ENCODE peak calls at places on chromosomes 5 and 9, in five cellular contexts. H, L, S, C and Q are unnamed samples.

GRCh38 chr9:134932656-134933055 is 14.9 kb upstream of the FCN1 start:
- DNase-seq in H (no peak), L (no peak), S (no peak), C (no peak), Q (no peak)

GRCh38 chr5:66511491-66511890 is 84.7 kb upstream of the MAST4 start:
- DNase-seq in H (no peak), L (no peak), S (no peak), C (no peak), Q (no peak)

GRCh38 chr5:141514330-141515111 is 25.6 kb downstream of the PCDHGC5 start:
- DNase-seq in H (no peak), L (no peak), S (no peak), C (no peak), Q (peak)

GRCh38 chr5:138351056-138351455 is 1.4 kb upstream of the KDM3B start:
- DNase-seq in H (no peak), L (no peak), S (no peak), C (no peak), Q (peak)

GRCh38 chr5:80117446-80117845 is 82.3 kb downstream of the THBS4 start:
- DNase-seq in H (no peak), L (no peak), S (no peak), C (no peak), Q (no peak)

GRCh38 chr9:22098636-22099332 is 89.7 kb upstream of the CDKN2B start:
- DNase-seq in H (no peak), L (no peak), S (no peak), C (no peak), Q (no peak)

GRCh38 chr5:133430095-133430494 is 182.2 kb downstream of the FSTL4 start:
- DNase-seq in H (no peak), L (no peak), S (no peak), C (no peak), Q (no peak)

GRCh38 chr9:72211047-72211446 is 61.8 kb downstream of the GDA start:
- DNase-seq in H (no peak), L (no peak), S (no peak), C (no peak), Q (no peak)

GRCh38 chr9:100099722-100100042 is 639 bp downstream of the INVS start:
- DNase-seq in H (no peak), L (peak), S (peak), C (no peak), Q (no peak)

GRCh38 chr5:14357861-14358260 is 214.7 kb downstream of the TRIO start:
- DNase-seq in H (no peak), L (no peak), S (no peak), C (no peak), Q (no peak)

GRCh38 chr5:168159425-168159824 is 132.0 kb upstream of the WWC1 start:
- DNase-seq in H (no peak), L (no peak), S (no peak), C (no peak), Q (no peak)

GRCh38 chr5:6829150-6829784 is 116.0 kb downstream of the TENT4A start:
- DNase-seq in H (no peak), L (no peak), S (no peak), C (no peak), Q (no peak)

GRCh38 chr9:121326130-121326838 is 43.8 kb downstream of the STOM start:
- DNase-seq in H (no peak), L (no peak), S (no peak), C (no peak), Q (peak)

GRCh38 chr9:135147473-135147805 is 60.0 kb downstream of the OLFM1 start:
- DNase-seq in H (no peak), L (no peak), S (no peak), C (no peak), Q (no peak)

GRCh38 chr9:38227061-38227540 is 158.1 kb upstream of the SHB start:
- DNase-seq in H (peak), L (peak), S (peak), C (peak), Q (peak)

GRCh38 chr9:71647094-71647591 is 121.2 kb downstream of the CEMIP2 start:
- DNase-seq in H (no peak), L (no peak), S (no peak), C (peak), Q (peak)

GRCh38 chr5:15834596-15835245 is 334.7 kb downstream of the FBXL7 start:
- DNase-seq in H (no peak), L (no peak), S (no peak), C (no peak), Q (peak)

GRCh38 chr5:57394421-57395210 is 88.0 kb downstream of the ACTBL2 start:
- DNase-seq in H (no peak), L (no peak), S (no peak), C (no peak), Q (no peak)

GRCh38 chr9:99693888-99694287 is 127.8 kb upstream of the NR4A3 start:
- DNase-seq in H (no peak), L (no peak), S (no peak), C (no peak), Q (no peak)

GRCh38 chr5:140324041-140324833 is 21.3 kb upstream of the PFDN1 start:
- DNase-seq in H (no peak), L (no peak), S (peak), C (no peak), Q (peak)

GRCh38 chr5:55254802-55255201 is 21.4 kb upstream of the CCNO start:
- DNase-seq in H (no peak), L (no peak), S (no peak), C (no peak), Q (no peak)

GRCh38 chr9:121369595-121370265 is at the start of gene STOM:
- DNase-seq in H (peak), L (no peak), S (peak), C (no peak), Q (peak)

GRCh38 chr9:35397923-35398322 is 92.0 kb upstream of the RUSC2 start:
- DNase-seq in H (no peak), L (no peak), S (no peak), C (no peak), Q (no peak)

GRCh38 chr9:123544007-123544827 is 188.2 kb downstream of the CRB2 start:
- DNase-seq in H (peak), L (peak), S (peak), C (peak), Q (peak)

GRCh38 chr9:38205279-38205678 is 136.3 kb upstream of the SHB start:
- DNase-seq in H (no peak), L (no peak), S (no peak), C (no peak), Q (no peak)

GRCh38 chr5:145936401-145937131 is at the start of gene SH3RF2:
- DNase-seq in H (peak), L (peak), S (peak), C (no peak), Q (peak)

GRCh38 chr9:87854563-87854962 is 28.1 kb upstream of the SPATA31E1 start:
- DNase-seq in H (no peak), L (no peak), S (no peak), C (no peak), Q (no peak)

GRCh38 chr5:96733771-96734498 is 71.8 kb downstream of the CAST start:
- DNase-seq in H (no peak), L (no peak), S (no peak), C (no peak), Q (peak)

GRCh38 chr9:2780846-2781245 is 63.0 kb downstream of the PUM3 start:
- DNase-seq in H (no peak), L (no peak), S (no peak), C (no peak), Q (no peak)

GRCh38 chr5:147573171-147573570 is 63.3 kb upstream of the DPYSL3 start:
- DNase-seq in H (no peak), L (no peak), S (no peak), C (no peak), Q (no peak)

GRCh38 chr5:149831492-149831891 is 101.4 kb downstream of the PPARGC1B start:
- DNase-seq in H (peak), L (no peak), S (no peak), C (no peak), Q (peak)

GRCh38 chr5:44385236-44385940 is 3.8 kb downstream of the FGF10 start:
- DNase-seq in H (no peak), L (no peak), S (no peak), C (no peak), Q (no peak)

GRCh38 chr5:39394946-39395345 is 29.8 kb downstream of the DAB2 start:
- DNase-seq in H (no peak), L (no peak), S (no peak), C (no peak), Q (peak)

GRCh38 chr9:83642784-83643183 is 19.8 kb downstream of the IDNK start:
- DNase-seq in H (no peak), L (no peak), S (no peak), C (no peak), Q (no peak)

GRCh38 chr9:124429530-124429867 is 14.3 kb upstream of the PSMB7 start:
- DNase-seq in H (no peak), L (no peak), S (no peak), C (no peak), Q (no peak)

GRCh38 chr9:132514011-132514744 is 68.2 kb upstream of the BARHL1 start:
- DNase-seq in H (no peak), L (no peak), S (no peak), C (no peak), Q (no peak)

GRCh38 chr9:92668746-92669526 is 995 bp downstream of the IPPK start:
- DNase-seq in H (peak), L (peak), S (peak), C (peak), Q (peak)
- TF ChIP-seq BHLHE40 in H (no peak), L (no peak), S (no peak), C (no peak), Q (peak)

GRCh38 chr9:131419029-131419614 is 25.2 kb downstream of the PRRC2B start:
- DNase-seq in H (no peak), L (no peak), S (no peak), C (no peak), Q (peak)

GRCh38 chr9:131421691-131422090 is 27.8 kb downstream of the PRRC2B start:
- DNase-seq in H (no peak), L (no peak), S (no peak), C (no peak), Q (no peak)

GRCh38 chr9:131419716-131420115 is 25.8 kb downstream of the PRRC2B start:
- DNase-seq in H (no peak), L (no peak), S (no peak), C (no peak), Q (no peak)

GRCh38 chr9:131422241-131422792 is 28.4 kb downstream of the PRRC2B start:
- DNase-seq in H (no peak), L (no peak), S (no peak), C (no peak), Q (peak)

DNA sequence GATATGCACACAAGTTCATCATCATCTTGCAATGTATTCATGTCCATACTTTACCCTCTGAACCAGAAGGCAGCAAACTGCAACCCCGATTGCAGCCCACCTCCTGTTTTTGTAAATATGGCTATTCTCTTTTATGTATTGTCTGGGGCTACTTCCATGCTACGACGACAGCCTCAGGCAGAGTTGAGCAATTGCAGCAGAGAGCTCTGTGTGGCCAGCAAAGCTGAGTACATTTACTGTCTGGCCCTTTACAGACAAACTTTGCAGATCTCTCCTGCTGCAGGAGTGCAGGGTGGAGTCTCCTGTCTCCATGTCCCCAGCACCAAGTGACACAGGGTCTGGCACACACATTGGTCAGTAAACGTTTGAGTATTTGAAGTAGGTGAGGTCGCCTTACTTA is 27.0 kb downstream of the PRRC2B start:
- DNase-seq in H (no peak), L (no peak), S (peak), C (no peak), Q (peak)
- TF ChIP-seq BHLHE40 in H (no peak), L (no peak), S (no peak), C (no peak), Q (no peak)

GRCh38 chr9:131276107-131276888 is at the start of gene FAM78A:
- DNase-seq in H (no peak), L (peak), S (no peak), C (no peak), Q (no peak)
- TF ChIP-seq BHLHE40 in H (no peak), L (no peak), S (no peak), C (peak), Q (no peak)

DNA sequence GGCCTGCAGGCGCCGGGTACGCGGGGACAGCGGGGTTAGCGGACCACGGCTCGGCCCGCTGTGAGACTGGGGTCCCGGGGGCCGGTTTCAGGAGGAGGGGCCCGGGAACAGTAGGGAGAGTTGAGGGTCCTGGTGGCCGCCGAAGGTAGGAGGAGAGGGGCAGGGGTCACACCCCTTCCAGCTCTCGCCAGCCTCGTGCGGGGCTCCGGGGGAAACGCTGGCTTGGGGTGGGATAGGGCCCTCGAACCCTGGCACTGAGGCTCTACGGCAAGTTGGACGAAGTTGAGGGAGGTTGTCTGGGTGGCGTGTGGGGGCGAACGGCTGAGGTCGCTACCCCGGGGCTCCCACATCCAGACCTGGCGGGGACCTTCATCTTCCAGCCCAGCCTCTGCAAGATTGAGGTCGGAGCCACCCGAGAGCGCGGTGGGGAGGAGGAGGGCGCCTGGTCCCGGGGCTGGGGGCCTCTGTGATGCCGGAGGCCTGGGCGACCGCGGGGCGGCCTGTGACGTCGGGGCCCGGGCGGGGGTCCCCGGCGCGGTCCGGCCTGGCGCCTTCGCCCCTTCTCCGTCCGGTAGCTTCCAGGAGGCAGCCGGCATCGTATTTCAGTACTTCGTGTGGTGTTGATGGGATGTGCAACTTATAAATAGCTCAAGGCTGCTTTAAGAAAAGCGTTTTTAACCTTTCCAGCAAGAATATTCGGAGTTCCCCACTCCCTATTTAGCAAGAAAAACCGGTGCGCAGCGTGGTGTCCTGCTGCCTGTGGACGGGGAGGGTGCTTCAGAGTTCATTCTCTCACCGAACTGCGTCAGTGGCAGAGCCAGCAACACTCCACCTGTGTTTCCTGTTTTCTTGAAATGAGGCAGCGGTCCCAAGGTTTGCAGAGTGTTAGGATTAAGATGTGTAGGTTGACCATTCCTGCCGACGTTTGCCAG is 910 bp downstream of the HABP4 start:
- DNase-seq in H (peak), L (peak), S (peak), C (no peak), Q (peak)
- TF ChIP-seq BHLHE40 in H (no peak), L (no peak), S (no peak), C (no peak), Q (no peak)

DNA sequence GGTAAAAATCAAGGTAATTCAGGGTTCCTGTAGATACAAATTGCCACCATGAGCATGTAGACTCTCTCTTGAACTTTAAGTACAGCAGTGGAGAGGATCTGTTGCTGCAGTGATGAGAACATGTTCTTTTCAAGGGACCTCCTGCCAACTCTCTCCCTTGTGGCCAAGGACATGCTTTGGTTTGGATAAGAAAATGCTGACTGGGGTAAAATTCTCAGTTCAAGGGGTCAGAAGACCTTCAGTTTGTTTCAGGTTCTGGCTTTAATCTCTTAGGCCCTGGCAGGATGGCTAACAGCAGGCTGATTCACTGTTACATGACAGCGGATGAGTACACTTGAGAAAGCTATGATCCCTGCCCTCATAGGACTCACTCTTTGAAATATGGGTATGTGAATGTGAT is 299.2 kb upstream of the NMUR2 start:
- DNase-seq in H (no peak), L (no peak), S (no peak), C (no peak), Q (no peak)
- TF ChIP-seq BHLHE40 in H (no peak), L (no peak), S (no peak), C (no peak), Q (no peak)

GRCh38 chr9:23820731-23821399 is 5.2 kb downstream of the ELAVL2 start:
- DNase-seq in H (no peak), L (peak), S (no peak), C (no peak), Q (no peak)
- TF ChIP-seq BHLHE40 in H (no peak), L (no peak), S (no peak), C (no peak), Q (no peak)

GRCh38 chr5:134437340-134438267 is 25.9 kb upstream of the CDKN2AIPNL start:
- DNase-seq in H (no peak), L (no peak), S (no peak), C (peak), Q (peak)
- TF ChIP-seq BHLHE40 in H (no peak), L (no peak), S (no peak), C (no peak), Q (no peak)

GRCh38 chr5:40606077-40606765 is 73.5 kb upstream of the PTGER4 start:
- DNase-seq in H (no peak), L (no peak), S (no peak), C (no peak), Q (no peak)
- TF ChIP-seq BHLHE40 in H (no peak), L (no peak), S (no peak), C (no peak), Q (no peak)

GRCh38 chr5:160699301-160699700 is 152.7 kb downstream of the ATP10B start:
- DNase-seq in H (no peak), L (no peak), S (no peak), C (no peak), Q (no peak)

GRCh38 chr5:160703547-160704189 is 148.3 kb downstream of the ATP10B start:
- DNase-seq in H (no peak), L (no peak), S (no peak), C (no peak), Q (no peak)

GRCh38 chr5:160702323-160702722 is 149.7 kb downstream of the ATP10B start:
- DNase-seq in H (no peak), L (no peak), S (no peak), C (no peak), Q (no peak)

GRCh38 chr5:160702856-160703453 is 149.1 kb downstream of the ATP10B start:
- DNase-seq in H (no peak), L (no peak), S (no peak), C (no peak), Q (no peak)

DNA sequence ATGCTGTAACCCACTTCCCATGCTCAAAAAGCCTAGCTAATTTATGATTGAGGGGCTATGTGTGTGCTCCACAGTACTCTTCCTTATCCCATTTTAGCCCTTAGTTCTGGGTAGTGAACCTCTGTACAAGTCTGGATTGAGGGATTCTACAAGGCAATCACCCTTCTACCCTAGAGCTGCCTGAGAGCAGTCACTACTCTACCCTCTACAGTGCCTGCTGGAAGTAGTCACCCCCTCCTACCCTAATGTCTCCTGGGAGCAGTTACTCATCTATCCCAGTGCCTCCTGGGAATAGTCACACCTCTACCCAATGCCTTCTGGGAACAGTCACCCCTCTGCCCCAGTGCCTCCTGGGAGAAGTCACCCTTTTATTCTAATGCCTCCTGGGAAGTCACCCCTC is 150.6 kb downstream of the ATP10B start:
- DNase-seq in H (no peak), L (no peak), S (no peak), C (no peak), Q (no peak)
- TF ChIP-seq BHLHE40 in H (no peak), L (no peak), S (no peak), C (no peak), Q (no peak)